ENCODE peak calls at places on chromosomes 6 and 20, in seven cellular contexts. One of them, this sample, is unnamed. For H3K4me1, the result is how much of the 10 kb centered on the place peaks cover.

GRCh38 chr6:129902681-129903080 is 41.6 kb upstream of the TMEM244 start:
- DNase-seq in H9: no peak
- DNase-seq in mesenchymal stem cell: no peak
- DNase-seq in trophoblast cell: peak
- DNase-seq in mesendoderm: no peak
- DNase-seq in H1: no peak
- DNase-seq in neuronal stem cell: no peak
- DNase-seq in this sample: no peak

GRCh38 chr6:29516108-29516507 is 28.4 kb upstream of the MAS1L start:
- DNase-seq in H9: no peak
- DNase-seq in mesenchymal stem cell: no peak
- DNase-seq in trophoblast cell: no peak
- DNase-seq in mesendoderm: no peak
- DNase-seq in H1: no peak
- DNase-seq in neuronal stem cell: no peak
- DNase-seq in this sample: peak

GRCh38 chr20:48793776-48794175 is 34.0 kb downstream of the PREX1 start:
- DNase-seq in H9: no peak
- DNase-seq in mesenchymal stem cell: no peak
- DNase-seq in trophoblast cell: no peak
- DNase-seq in mesendoderm: no peak
- DNase-seq in H1: no peak
- DNase-seq in neuronal stem cell: no peak
- DNase-seq in this sample: no peak

GRCh38 chr6:114100421-114100820 is 129.5 kb upstream of the HDAC2 start:
- DNase-seq in H9: no peak
- DNase-seq in mesenchymal stem cell: peak
- DNase-seq in trophoblast cell: no peak
- DNase-seq in mesendoderm: peak
- DNase-seq in H1: no peak
- DNase-seq in neuronal stem cell: no peak
- DNase-seq in this sample: peak

GRCh38 chr20:1302578-1303541 is 26.1 kb downstream of the SDCBP2 start:
- DNase-seq in H9: no peak
- DNase-seq in mesenchymal stem cell: no peak
- DNase-seq in trophoblast cell: peak
- DNase-seq in mesendoderm: no peak
- DNase-seq in H1: no peak
- DNase-seq in neuronal stem cell: no peak
- DNase-seq in this sample: no peak

GRCh38 chr6:164579035-164579434 is 730.4 kb downstream of the C6orf118 start:
- DNase-seq in H9: no peak
- DNase-seq in mesenchymal stem cell: no peak
- DNase-seq in trophoblast cell: no peak
- DNase-seq in mesendoderm: no peak
- DNase-seq in H1: no peak
- DNase-seq in neuronal stem cell: no peak
- DNase-seq in this sample: no peak

GRCh38 chr6:22631101-22631500 is 61.7 kb downstream of the HDGFL1 start:
- DNase-seq in H9: no peak
- DNase-seq in mesenchymal stem cell: peak
- DNase-seq in trophoblast cell: no peak
- DNase-seq in mesendoderm: no peak
- DNase-seq in H1: no peak
- DNase-seq in neuronal stem cell: no peak
- DNase-seq in this sample: peak

GRCh38 chr6:1255646-1256365 is 56.1 kb upstream of the FOXQ1 start:
- DNase-seq in H9: no peak
- DNase-seq in mesenchymal stem cell: peak
- DNase-seq in trophoblast cell: no peak
- DNase-seq in mesendoderm: peak
- DNase-seq in H1: no peak
- DNase-seq in neuronal stem cell: no peak
- DNase-seq in this sample: peak

GRCh38 chr6:56581561-56581960 is 61.1 kb downstream of the DST start:
- DNase-seq in H9: no peak
- DNase-seq in mesenchymal stem cell: peak
- DNase-seq in trophoblast cell: no peak
- DNase-seq in mesendoderm: no peak
- DNase-seq in H1: no peak
- DNase-seq in neuronal stem cell: no peak
- DNase-seq in this sample: peak

GRCh38 chr20:58746551-58747399 is 54.2 kb downstream of the NPEPL1 start:
- DNase-seq in H9: no peak
- DNase-seq in mesenchymal stem cell: no peak
- DNase-seq in trophoblast cell: no peak
- DNase-seq in mesendoderm: no peak
- DNase-seq in H1: no peak
- DNase-seq in neuronal stem cell: no peak
- DNase-seq in this sample: no peak

GRCh38 chr20:19652591-19653026 is 105.4 kb upstream of the RIN2 start:
- DNase-seq in H9: no peak
- DNase-seq in mesenchymal stem cell: no peak
- DNase-seq in trophoblast cell: no peak
- DNase-seq in mesendoderm: no peak
- DNase-seq in H1: no peak
- DNase-seq in neuronal stem cell: no peak
- DNase-seq in this sample: no peak

GRCh38 chr20:32672315-32672981 is 1.3 kb downstream of the C20orf203 start:
- DNase-seq in H9: no peak
- DNase-seq in mesenchymal stem cell: no peak
- DNase-seq in trophoblast cell: peak
- DNase-seq in mesendoderm: peak
- DNase-seq in H1: no peak
- DNase-seq in neuronal stem cell: no peak
- DNase-seq in this sample: no peak

GRCh38 chr6:109434456-109434855 is 6.0 kb downstream of the PPIL6 start:
- DNase-seq in H9: no peak
- DNase-seq in mesenchymal stem cell: peak
- DNase-seq in trophoblast cell: no peak
- DNase-seq in mesendoderm: no peak
- DNase-seq in H1: no peak
- DNase-seq in neuronal stem cell: no peak
- DNase-seq in this sample: no peak

GRCh38 chr6:83097675-83098074 is 30.2 kb downstream of the DOP1A start:
- DNase-seq in H9: no peak
- DNase-seq in mesenchymal stem cell: no peak
- DNase-seq in trophoblast cell: no peak
- DNase-seq in mesendoderm: no peak
- DNase-seq in H1: no peak
- DNase-seq in neuronal stem cell: no peak
- DNase-seq in this sample: no peak

GRCh38 chr6:49269190-49269589 is 193.9 kb downstream of the MMUT start:
- DNase-seq in H9: no peak
- DNase-seq in mesenchymal stem cell: no peak
- DNase-seq in trophoblast cell: no peak
- DNase-seq in mesendoderm: no peak
- DNase-seq in H1: no peak
- DNase-seq in neuronal stem cell: no peak
- DNase-seq in this sample: peak

GRCh38 chr6:106617302-106617701 is 12.0 kb downstream of the RTN4IP1 start:
- DNase-seq in H9: no peak
- DNase-seq in mesenchymal stem cell: no peak
- DNase-seq in trophoblast cell: no peak
- DNase-seq in mesendoderm: no peak
- DNase-seq in H1: no peak
- DNase-seq in neuronal stem cell: no peak
- DNase-seq in this sample: no peak

GRCh38 chr6:104623052-104623690 is 236.5 kb downstream of the HACE1 start:
- DNase-seq in H9: peak
- DNase-seq in mesenchymal stem cell: peak
- DNase-seq in trophoblast cell: no peak
- DNase-seq in mesendoderm: peak
- DNase-seq in H1: no peak
- DNase-seq in neuronal stem cell: peak
- DNase-seq in this sample: no peak

GRCh38 chr6:19921821-19922220 is 84.7 kb downstream of the ID4 start:
- DNase-seq in H9: no peak
- DNase-seq in mesenchymal stem cell: no peak
- DNase-seq in trophoblast cell: no peak
- DNase-seq in mesendoderm: peak
- DNase-seq in H1: no peak
- DNase-seq in neuronal stem cell: no peak
- DNase-seq in this sample: no peak

GRCh38 chr6:11271228-11271627 is 38.8 kb upstream of the NEDD9 start:
- DNase-seq in H9: no peak
- DNase-seq in mesenchymal stem cell: no peak
- DNase-seq in trophoblast cell: no peak
- DNase-seq in mesendoderm: no peak
- DNase-seq in H1: no peak
- DNase-seq in neuronal stem cell: no peak
- DNase-seq in this sample: no peak

GRCh38 chr6:31620586-31621319 is at the start of gene PRRC2A:
- DNase-seq in H9: peak
- DNase-seq in mesenchymal stem cell: no peak
- DNase-seq in trophoblast cell: peak
- DNase-seq in mesendoderm: peak
- DNase-seq in H1: peak
- DNase-seq in neuronal stem cell: no peak
- DNase-seq in this sample: peak

GRCh38 chr20:1810572-1810925 is 84.7 kb upstream of the SIRPA start:
- DNase-seq in H9: no peak
- DNase-seq in mesenchymal stem cell: no peak
- DNase-seq in trophoblast cell: no peak
- DNase-seq in mesendoderm: no peak
- DNase-seq in H1: no peak
- DNase-seq in neuronal stem cell: no peak
- DNase-seq in this sample: no peak

GRCh38 chr6:33700391-33701050 is 11.0 kb downstream of the UQCC2 start:
- DNase-seq in H9: peak
- DNase-seq in mesenchymal stem cell: peak
- DNase-seq in trophoblast cell: peak
- DNase-seq in mesendoderm: peak
- DNase-seq in H1: peak
- DNase-seq in neuronal stem cell: peak
- DNase-seq in this sample: peak
- H3K4me1 ChIP-seq in H9: under half
- H3K4me1 ChIP-seq in mesenchymal stem cell: under half
- H3K4me1 ChIP-seq in trophoblast cell: under half
- H3K4me1 ChIP-seq in mesendoderm: under half
- H3K4me1 ChIP-seq in H1: under half
- H3K4me1 ChIP-seq in neuronal stem cell: under half
- H3K4me1 ChIP-seq in this sample: under half

GRCh38 chr20:53466279-53466678 is 127.4 kb downstream of the ZNF217 start:
- DNase-seq in H9: no peak
- DNase-seq in mesenchymal stem cell: no peak
- DNase-seq in trophoblast cell: no peak
- DNase-seq in mesendoderm: no peak
- DNase-seq in H1: no peak
- DNase-seq in neuronal stem cell: no peak
- DNase-seq in this sample: no peak
- H2BK120ac ChIP-seq in H9: no peak
- H2BK120ac ChIP-seq in mesenchymal stem cell: no peak
- H2BK120ac ChIP-seq in trophoblast cell: no peak
- H2BK120ac ChIP-seq in mesendoderm: no peak
- H2BK120ac ChIP-seq in H1: no peak
- H2BK120ac ChIP-seq in neuronal stem cell: no peak
- H2BK120ac ChIP-seq in this sample: no peak

DNA sequence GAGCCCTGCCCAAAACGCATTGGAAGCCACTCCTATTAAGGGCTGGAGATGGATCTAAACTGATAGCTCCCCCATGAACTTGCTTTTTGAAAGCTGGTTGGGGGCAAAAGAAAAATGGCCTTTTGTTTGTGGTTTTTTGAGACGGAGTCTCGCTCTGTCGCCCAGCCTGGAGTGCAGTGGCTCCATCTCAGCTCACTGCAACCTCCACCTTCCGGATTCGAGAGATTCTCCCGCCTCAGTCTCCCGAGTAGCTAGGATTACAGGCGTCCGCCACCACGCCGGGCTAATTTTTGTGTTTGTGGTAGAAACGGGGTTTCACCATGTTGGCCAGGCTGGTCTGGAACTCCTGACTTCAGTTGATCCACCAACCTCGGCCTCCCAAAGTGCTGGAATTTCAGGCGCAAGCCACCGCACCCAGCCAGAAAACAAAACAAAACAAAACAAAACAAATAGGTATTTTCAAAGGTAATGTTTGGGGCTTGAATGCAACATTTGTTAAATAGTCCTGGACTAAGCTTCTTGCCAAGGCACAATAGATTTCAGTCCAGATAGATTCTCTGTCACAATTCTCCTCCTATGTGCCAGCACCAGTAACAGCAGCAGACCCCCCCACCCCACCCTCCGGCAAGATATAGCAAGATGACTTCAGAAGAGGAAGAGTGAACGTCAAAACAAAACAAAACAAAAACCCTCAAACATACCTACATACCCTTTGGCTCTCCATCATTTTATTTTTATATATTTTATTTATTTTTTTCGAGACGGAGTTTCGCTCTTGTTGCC is 26.5 kb upstream of the ABT1 start:
- DNase-seq in H9: no peak
- DNase-seq in mesenchymal stem cell: no peak
- DNase-seq in trophoblast cell: peak
- DNase-seq in mesendoderm: no peak
- DNase-seq in H1: no peak
- DNase-seq in neuronal stem cell: no peak
- DNase-seq in this sample: no peak
- H3K4me1 ChIP-seq in H9: under half
- H3K4me1 ChIP-seq in mesenchymal stem cell: under half
- H3K4me1 ChIP-seq in trophoblast cell: under half
- H3K4me1 ChIP-seq in mesendoderm: under half
- H3K4me1 ChIP-seq in H1: under half
- H3K4me1 ChIP-seq in neuronal stem cell: under half
- H3K4me1 ChIP-seq in this sample: under half

GRCh38 chr20:7976015-7976414 is 35.8 kb upstream of the HAO1 start:
- DNase-seq in H9: no peak
- DNase-seq in mesenchymal stem cell: no peak
- DNase-seq in trophoblast cell: no peak
- DNase-seq in mesendoderm: no peak
- DNase-seq in H1: no peak
- DNase-seq in neuronal stem cell: no peak
- DNase-seq in this sample: peak

GRCh38 chr20:7980332-7981046 is 39.1 kb downstream of the TMX4 start:
- DNase-seq in H9: peak
- DNase-seq in mesenchymal stem cell: peak
- DNase-seq in trophoblast cell: peak
- DNase-seq in mesendoderm: peak
- DNase-seq in H1: peak
- DNase-seq in neuronal stem cell: peak
- DNase-seq in this sample: peak

GRCh38 chr20:7971536-7972285 is 31.5 kb upstream of the HAO1 start:
- DNase-seq in H9: no peak
- DNase-seq in mesenchymal stem cell: no peak
- DNase-seq in trophoblast cell: no peak
- DNase-seq in mesendoderm: no peak
- DNase-seq in H1: no peak
- DNase-seq in neuronal stem cell: no peak
- DNase-seq in this sample: peak

DNA sequence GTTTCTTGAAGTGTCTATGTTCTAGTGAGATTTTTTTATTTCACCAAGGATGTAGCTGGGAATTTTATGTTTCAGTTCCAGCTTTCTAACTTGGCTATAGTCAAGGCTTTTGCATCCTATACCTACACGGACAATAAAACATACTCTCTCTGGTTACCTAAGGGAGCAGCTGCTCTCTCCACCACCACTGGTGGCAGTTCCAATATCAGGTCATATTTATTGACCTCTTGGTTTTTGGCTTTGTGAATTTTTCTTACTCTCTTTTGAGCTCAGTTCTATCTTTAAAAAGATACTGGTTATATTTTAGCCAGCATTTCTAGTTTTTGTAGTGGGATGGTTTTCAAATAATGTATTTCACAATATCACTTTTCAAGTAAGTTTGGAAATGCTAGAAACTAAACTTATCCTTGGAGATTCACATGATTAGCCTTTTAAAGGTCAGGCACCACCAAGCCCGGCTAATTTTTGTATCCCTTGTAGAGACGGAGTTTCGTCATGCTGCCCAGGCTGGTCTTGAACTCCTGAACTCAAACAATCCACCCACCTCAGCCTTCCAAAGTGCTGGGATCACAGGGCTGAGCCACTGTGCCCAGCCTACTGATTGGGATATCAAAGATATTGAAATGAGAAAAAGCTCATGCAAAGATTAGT is 34.7 kb upstream of the HAO1 start:
- DNase-seq in H9: no peak
- DNase-seq in mesenchymal stem cell: no peak
- DNase-seq in trophoblast cell: no peak
- DNase-seq in mesendoderm: no peak
- DNase-seq in H1: no peak
- DNase-seq in neuronal stem cell: no peak
- DNase-seq in this sample: no peak
- H2BK120ac ChIP-seq in H9: no peak
- H2BK120ac ChIP-seq in mesenchymal stem cell: no peak
- H2BK120ac ChIP-seq in trophoblast cell: no peak
- H2BK120ac ChIP-seq in mesendoderm: no peak
- H2BK120ac ChIP-seq in H1: no peak
- H2BK120ac ChIP-seq in neuronal stem cell: no peak
- H2BK120ac ChIP-seq in this sample: no peak

This sample was measured in IMR-90.